ENCODE peak calls at places on chromosomes 5 and 9, in five cellular contexts. Y is neural progenitor cell, J is PC-3, D is GM23248, T is GM23338. A is an unnamed sample.
A peak's percentile ranks its signal among the peaks of the same experiment; 100 is the strongest.

GRCh38 chr9:38182321-38182720 is 113.3 kb upstream of the SHB start:
- DNase-seq in Y (no peak), J (no peak), D (no peak), T (no peak), A (peak; percentile 29)

GRCh38 chr5:87298687-87299362 is 31.1 kb downstream of the RASA1 start:
- DNase-seq in Y (no peak), J (peak; percentile 57), D (no peak), T (no peak), A (no peak)

GRCh38 chr5:173056783-173057061 is 570 bp downstream of the CREBRF start:
- DNase-seq in Y (peak; percentile 91), J (no peak), D (no peak), T (no peak), A (no peak)

GRCh38 chr5:172778223-172778814 is 7.3 kb upstream of the DUSP1 start:
- DNase-seq in Y (no peak), J (peak; percentile 92), D (peak; percentile 96), T (no peak), A (peak; percentile 72)

GRCh38 chr9:80878556-80878955 is 810.8 kb downstream of the TLE1 start:
- DNase-seq in Y (no peak), J (no peak), D (no peak), T (no peak), A (no peak)

GRCh38 chr5:179762781-179763176 is 30.2 kb downstream of the MAML1 start:
- DNase-seq in Y (no peak), J (no peak), D (peak; percentile 74), T (no peak), A (no peak)

GRCh38 chr9:133728856-133729645 is 9.1 kb downstream of the SARDH start:
- DNase-seq in Y (peak; percentile 0), J (no peak), D (no peak), T (no peak), A (no peak)

GRCh38 chr5:179170606-179171005 is 110.4 kb downstream of the ZNF354C start:
- DNase-seq in Y (no peak), J (no peak), D (no peak), T (no peak), A (no peak)

GRCh38 chr5:73370076-73370475 is 78.5 kb downstream of the FOXD1 start:
- DNase-seq in Y (no peak), J (no peak), D (peak; percentile 39), T (no peak), A (no peak)

GRCh38 chr5:170491479-170491878 is 12.3 kb upstream of the KCNIP1 start:
- DNase-seq in Y (no peak), J (peak; percentile 79), D (peak; percentile 95), T (no peak), A (peak; percentile 17)

GRCh38 chr9:93064392-93065124 is 6.1 kb downstream of the SUSD3 start:
- DNase-seq in Y (no peak), J (no peak), D (no peak), T (no peak), A (no peak)

GRCh38 chr5:124234022-124234899 is 512.2 kb downstream of the ZNF608 start:
- DNase-seq in Y (no peak), J (no peak), D (no peak), T (peak; percentile 25), A (no peak)

GRCh38 chr9:33244150-33244784 is 4.3 kb downstream of the SPINK4 start:
- DNase-seq in Y (no peak), J (no peak), D (no peak), T (no peak), A (no peak)

GRCh38 chr5:77210091-77211012 is at the start of gene PDE8B:
- DNase-seq in Y (peak; percentile 62), J (no peak), D (peak; percentile 33), T (peak; percentile 51), A (peak; percentile 35)

GRCh38 chr9:91678807-91679206 is 255.2 kb upstream of the NFIL3 start:
- DNase-seq in Y (no peak), J (peak; percentile 33), D (no peak), T (peak; percentile 28), A (peak; percentile 23)

GRCh38 chr5:141821430-141821925 is 56.7 kb downstream of the PCDH1 start:
- DNase-seq in Y (peak; percentile 61), J (peak; percentile 57), D (peak; percentile 94), T (peak; percentile 92), A (peak; percentile 72)

GRCh38 chr5:55316842-55317241 is 9.1 kb downstream of the MTREX start:
- DNase-seq in Y (no peak), J (no peak), D (no peak), T (no peak), A (no peak)

GRCh38 chr5:33726422-33727165 is 165.2 kb downstream of the ADAMTS12 start:
- DNase-seq in Y (no peak), J (peak; percentile 19), D (peak; percentile 70), T (no peak), A (no peak)

GRCh38 chr9:127237801-127238200 is 26.8 kb upstream of the GARNL3 start:
- DNase-seq in Y (no peak), J (no peak), D (no peak), T (no peak), A (no peak)

GRCh38 chr5:181189363-181189961 is 15.5 kb downstream of the TRIM7 start:
- DNase-seq in Y (peak; percentile 52), J (peak; percentile 33), D (peak; percentile 77), T (peak; percentile 36), A (peak; percentile 48)

GRCh38 chr5:133341915-133342710 is 270.2 kb downstream of the FSTL4 start:
- DNase-seq in Y (peak; percentile 41), J (no peak), D (no peak), T (peak; percentile 39), A (no peak)

GRCh38 chr9:123652416-123652815 is 277.5 kb downstream of the DENND1A start:
- DNase-seq in Y (no peak), J (no peak), D (no peak), T (no peak), A (no peak)

GRCh38 chr9:129416831-129417604 is 203.9 kb downstream of the C9orf50 start:
- DNase-seq in Y (peak; percentile 51), J (no peak), D (no peak), T (no peak), A (no peak)

GRCh38 chr9:18493361-18494015 is 19.5 kb downstream of the ADAMTSL1 start:
- DNase-seq in Y (no peak), J (peak; percentile 86), D (peak; percentile 75), T (no peak), A (no peak)

GRCh38 chr9:98144631-98145030 is 25.6 kb upstream of the TRIM14 start:
- DNase-seq in Y (no peak), J (no peak), D (no peak), T (no peak), A (no peak)

GRCh38 chr9:73077625-73078030 is 74.0 kb upstream of the ANXA1 start:
- DNase-seq in Y (no peak), J (no peak), D (no peak), T (no peak), A (no peak)

GRCh38 chr9:91420471-91421021 is 3.1 kb downstream of the NFIL3 start:
- DNase-seq in Y (no peak), J (no peak), D (peak; percentile 48), T (no peak), A (no peak)

GRCh38 chr9:137160716-137161557 is 8.9 kb downstream of the LRRC26 start:
- DNase-seq in Y (no peak), J (no peak), D (no peak), T (peak; percentile 84), A (no peak)

GRCh38 chr9:137163101-137163661 is 6.7 kb downstream of the LRRC26 start:
- DNase-seq in Y (peak; percentile 56), J (no peak), D (peak; percentile 53), T (peak; percentile 74), A (no peak)

GRCh38 chr9:137161558-137162483 is 8.0 kb downstream of the LRRC26 start:
- DNase-seq in Y (no peak), J (no peak), D (peak; percentile 18), T (peak; percentile 73), A (no peak)

GRCh38 chr9:137163805-137164204 is 6.0 kb downstream of the LRRC26 start:
- DNase-seq in Y (no peak), J (no peak), D (no peak), T (no peak), A (no peak)

GRCh38 chr9:137162505-137163100 is 7.2 kb downstream of the LRRC26 start:
- DNase-seq in Y (peak; percentile 61), J (no peak), D (peak; percentile 34), T (peak; percentile 61), A (peak; percentile 60)
- TF ChIP-seq EZH2 in Y (peak; percentile 96), J (no peak), D (no peak), T (peak; percentile 46), A (peak; percentile 60)

GRCh38 chr5:148484651-148485050 is 100.9 kb downstream of the FBXO38 start:
- DNase-seq in Y (no peak), J (no peak), D (no peak), T (no peak), A (no peak)
- H3K4me1 ChIP-seq in Y (peaks cover 7% of the 10 kb centered on the region), J (no peaks in the 10 kb centered on the region), D (no peaks in the 10 kb centered on the region), T (peaks cover 8% of the 10 kb centered on the region), A (no peaks in the 10 kb centered on the region)

GRCh38 chr5:96338089-96338488 is 95.0 kb downstream of the PCSK1 start:
- DNase-seq in Y (no peak), J (no peak), D (peak; percentile 18), T (no peak), A (no peak)
- TF ChIP-seq EZH2phosphoT487 in Y (no peak), J (no peak), D (no peak), T (no peak), A (no peak)

GRCh38 chr5:127183332-127183731 is 107.3 kb upstream of the MEGF10 start:
- DNase-seq in Y (no peak), J (no peak), D (no peak), T (no peak), A (no peak)
- TF ChIP-seq EZH2 in Y (no peak), J (no peak), D (no peak), T (no peak), A (no peak)

A was measured in hepatocyte.